ENCODE peak calls at places on chromosomes 1 and 21, in five cellular contexts. D is body of pancreas; O is aorta; R is neuronal stem cell; W is effector memory CD4-positive, alpha-beta T cell. Y is an unnamed sample.
A peak's percentile ranks its signal among the peaks of the same experiment; 100 is the strongest.

GRCh38 chr1:229410692-229411433 is 23.0 kb downstream of the ACTA1 start:
- DNase-seq in D (peak; percentile 83), O (peak; percentile 90), R (no peak), W (no peak), Y (peak; percentile 56)

GRCh38 chr1:112515311-112516009 is 6.7 kb downstream of the WNT2B start:
- DNase-seq in D (no peak), O (no peak), R (peak; percentile 95), W (no peak), Y (peak; percentile 96)

GRCh38 chr1:151238467-151238739 is 16.1 kb upstream of the PSMD4 start:
- DNase-seq in D (no peak), O (no peak), R (no peak), W (no peak), Y (no peak)

GRCh38 chr1:228004887-228005462 is 1.8 kb upstream of the WNT3A start:
- DNase-seq in D (no peak), O (no peak), R (no peak), W (no peak), Y (peak; percentile 42)

GRCh38 chr1:226618380-226618779 is 69.8 kb downstream of the STUM start:
- DNase-seq in D (no peak), O (no peak), R (no peak), W (no peak), Y (no peak)

GRCh38 chr1:232166942-232167341 is 463.0 kb downstream of the SIPA1L2 start:
- DNase-seq in D (no peak), O (no peak), R (no peak), W (no peak), Y (no peak)

GRCh38 chr1:14862114-14862513 is 263.6 kb downstream of the KAZN start:
- DNase-seq in D (no peak), O (no peak), R (no peak), W (no peak), Y (no peak)

GRCh38 chr1:61444277-61444676 is 280.7 kb downstream of the TM2D1 start:
- DNase-seq in D (no peak), O (no peak), R (no peak), W (no peak), Y (no peak)

GRCh38 chr1:92500552-92500951 is 13.8 kb upstream of the GFI1 start:
- DNase-seq in D (no peak), O (no peak), R (no peak), W (no peak), Y (no peak)

GRCh38 chr1:96313216-96313615 is 408.4 kb upstream of the PTBP2 start:
- DNase-seq in D (no peak), O (no peak), R (no peak), W (no peak), Y (no peak)

GRCh38 chr1:194033646-194034045 is 847.2 kb upstream of the B3GALT2 start:
- DNase-seq in D (no peak), O (no peak), R (no peak), W (no peak), Y (no peak)

GRCh38 chr1:9228589-9228988 is 6.0 kb upstream of the H6PD start:
- DNase-seq in D (no peak), O (no peak), R (no peak), W (no peak), Y (no peak)

GRCh38 chr1:223319373-223319772 is 44.6 kb downstream of the SUSD4 start:
- DNase-seq in D (no peak), O (no peak), R (no peak), W (no peak), Y (no peak)

GRCh38 chr1:19456915-19457554 is 28.3 kb downstream of the CAPZB start:
- DNase-seq in D (no peak), O (no peak), R (peak; percentile 86), W (no peak), Y (peak; percentile 94)

DNA sequence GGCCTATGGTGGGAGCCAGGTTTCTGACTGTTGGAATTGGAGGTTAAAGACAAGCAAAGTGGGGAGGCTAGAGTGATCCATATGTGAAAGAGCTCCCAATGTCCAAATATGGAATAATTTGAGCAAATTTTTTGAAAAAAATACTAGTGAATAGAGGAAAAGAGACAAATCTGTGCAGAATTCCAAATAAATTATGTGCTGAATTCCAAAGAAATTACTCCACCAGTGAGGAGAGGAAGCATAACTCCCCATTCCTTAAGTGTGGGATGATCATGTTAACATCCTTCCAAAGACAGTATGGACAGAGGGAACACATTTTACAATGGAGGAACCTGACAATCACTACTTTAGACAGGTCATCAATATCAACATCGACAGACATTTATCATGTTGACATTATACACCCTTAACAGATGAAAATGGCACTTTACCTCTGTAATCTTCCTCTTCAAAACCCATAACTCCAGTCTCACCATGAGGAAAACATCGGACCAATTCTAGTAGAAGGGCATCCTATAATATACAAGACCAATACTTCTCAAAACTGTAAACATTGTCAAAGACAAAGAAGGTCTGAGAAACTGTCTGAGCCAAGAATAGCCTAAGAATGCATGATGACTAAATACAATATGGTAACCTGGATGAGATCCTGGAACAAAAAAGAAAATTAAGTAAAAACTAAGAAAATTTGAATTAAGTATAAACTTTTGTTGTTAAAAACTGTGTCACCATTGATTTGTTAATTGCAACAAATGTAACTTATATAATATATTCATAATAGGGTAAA is 71.5 kb upstream of the RGS4 start:
- DNase-seq in D (no peak), O (no peak), R (no peak), W (no peak), Y (no peak)
- H3K27ac ChIP-seq in D (no peak overlapping the region), O (no peak overlapping the region), R (no peak overlapping the region), W (no peak overlapping the region), Y (no peak overlapping the region)

GRCh38 chr1:224504642-224505041 is 70.0 kb upstream of the WDR26 start:
- DNase-seq in D (no peak), O (no peak), R (no peak), W (no peak), Y (no peak)
- H3K27ac ChIP-seq in D (peak overlapping the region; percentile 91), O (no peak overlapping the region), R (no peak overlapping the region), W (no peak overlapping the region), Y (no peak overlapping the region)

DNA sequence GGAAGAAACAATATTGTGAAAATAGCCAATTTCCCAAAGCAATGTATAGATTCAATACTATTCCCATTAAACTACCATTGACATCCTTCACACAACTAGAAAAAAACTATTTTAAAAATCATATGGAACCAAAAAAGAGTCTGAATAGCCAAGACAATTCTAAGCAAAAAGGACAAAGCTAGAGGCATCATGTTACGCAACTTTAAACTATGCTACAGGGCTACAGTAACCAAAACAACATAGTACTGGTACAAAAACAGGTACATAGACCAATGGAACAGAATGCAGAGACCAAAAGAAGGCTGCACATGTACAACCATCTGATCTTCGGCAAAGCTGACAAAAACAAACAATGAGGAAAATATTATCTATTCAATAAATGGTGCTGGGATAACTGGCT is 233.3 kb upstream of the TMPRSS15 start:
- DNase-seq in D (no peak), O (no peak), R (no peak), W (no peak), Y (no peak)
- H3K27ac ChIP-seq in D (no peak overlapping the region), O (no peak overlapping the region), R (no peak overlapping the region), W (no peak overlapping the region), Y (no peak overlapping the region)

GRCh38 chr1:201483373-201483949 is 14.5 kb upstream of the PHLDA3 start:
- DNase-seq in D (no peak), O (no peak), R (no peak), W (no peak), Y (no peak)
- H3K27ac ChIP-seq in D (no peak overlapping the region), O (no peak overlapping the region), R (no peak overlapping the region), W (no peak overlapping the region), Y (no peak overlapping the region)

GRCh38 chr1:213887842-213888241 is 99.9 kb upstream of the PROX1 start:
- DNase-seq in D (no peak), O (no peak), R (no peak), W (no peak), Y (no peak)

DNA sequence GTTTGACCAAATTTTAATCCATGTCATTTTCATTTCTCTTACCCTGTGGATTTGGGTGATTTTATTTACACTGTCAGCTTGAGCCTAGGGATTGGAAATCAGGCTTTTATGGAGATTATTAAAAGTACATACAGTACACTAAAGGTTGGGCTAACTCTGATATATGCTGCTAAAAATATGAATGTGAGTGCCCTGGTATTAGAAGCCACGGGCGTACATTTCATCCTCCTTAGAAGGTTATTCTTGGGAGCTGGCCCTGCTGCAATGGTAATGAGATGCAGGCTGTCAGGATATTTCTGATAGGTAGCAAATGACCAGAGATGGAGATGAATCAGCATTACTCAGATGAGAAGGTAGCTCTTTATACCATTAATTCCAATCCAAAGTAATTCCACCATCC is 95.3 kb upstream of the PROX1 start:
- DNase-seq in D (no peak), O (no peak), R (no peak), W (no peak), Y (no peak)
- H3K27ac ChIP-seq in D (no peak overlapping the region), O (no peak overlapping the region), R (no peak overlapping the region), W (no peak overlapping the region), Y (no peak overlapping the region)

GRCh38 chr1:154151311-154151710 is 3.6 kb downstream of the NUP210L start:
- DNase-seq in D (no peak), O (no peak), R (no peak), W (no peak), Y (no peak)
- H3K27ac ChIP-seq in D (no peak overlapping the region), O (no peak overlapping the region), R (no peak overlapping the region), W (no peak overlapping the region), Y (no peak overlapping the region)

DNA sequence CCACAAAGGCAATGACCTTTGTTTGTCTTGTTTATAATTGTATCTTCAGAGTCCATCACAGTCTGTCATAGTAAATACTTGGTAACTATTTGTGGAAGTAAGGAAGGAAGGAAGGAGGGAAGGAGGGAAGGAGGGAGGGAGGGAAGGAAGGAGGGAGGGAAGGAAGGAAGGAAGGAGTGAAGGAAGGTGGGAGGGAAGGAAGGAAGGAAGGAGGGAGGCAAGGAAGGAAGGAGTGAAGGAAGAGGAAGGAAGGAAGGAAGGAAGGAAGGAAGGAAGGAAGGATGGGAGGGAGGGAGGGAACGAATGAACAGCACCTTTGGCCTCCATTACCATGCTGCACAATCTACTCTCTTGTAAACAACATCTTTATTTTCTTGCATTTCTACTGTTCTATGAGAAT is 559.5 kb upstream of the PKN2 start:
- DNase-seq in D (no peak), O (no peak), R (no peak), W (no peak), Y (no peak)
- H3K27ac ChIP-seq in D (no peak overlapping the region), O (no peak overlapping the region), R (no peak overlapping the region), W (no peak overlapping the region), Y (no peak overlapping the region)